ENCODE peak calls at places on chromosomes 4 and X, in four cellular contexts. J is AG04450, Y is SW 1271, B is A549. L is an unnamed sample.

GRCh38 chrX:6184900-6185515 is 43.7 kb downstream of the NLGN4X start:
- DNase-seq in J (no peak), Y (no peak), B (no peak), L (no peak)

GRCh38 chr4:112817933-112818921 is 181.3 kb downstream of the LARP7 start:
- DNase-seq in J (peak), Y (no peak), B (peak), L (peak)

GRCh38 chr4:3821580-3822229 is 55.5 kb downstream of the ADRA2C start:
- DNase-seq in J (no peak), Y (no peak), B (no peak), L (no peak)

GRCh38 chr4:70705856-70706461 is 15.8 kb upstream of the RUFY3 start:
- DNase-seq in J (no peak), Y (no peak), B (no peak), L (peak)

GRCh38 chr4:156496797-156497196 is 474.8 kb downstream of the PDGFC start:
- DNase-seq in J (no peak), Y (no peak), B (no peak), L (no peak)

GRCh38 chr4:2363056-2363719 is 55.3 kb downstream of the ZFYVE28 start:
- DNase-seq in J (no peak), Y (no peak), B (no peak), L (no peak)

GRCh38 chr4:152807294-152807829 is 27.6 kb downstream of the ARFIP1 start:
- DNase-seq in J (no peak), Y (no peak), B (no peak), L (no peak)

GRCh38 chr4:145069361-145069760 is 28.6 kb downstream of the ANAPC10 start:
- DNase-seq in J (peak), Y (no peak), B (no peak), L (no peak)

GRCh38 chrX:132044953-132045352 is 21.9 kb downstream of the STK26 start:
- DNase-seq in J (no peak), Y (no peak), B (no peak), L (no peak)

GRCh38 chr4:158915683-158916241 is 146.9 kb downstream of the FNIP2 start:
- DNase-seq in J (no peak), Y (no peak), B (no peak), L (no peak)

GRCh38 chr4:70559924-70560323 is 32.1 kb upstream of the AMBN start:
- DNase-seq in J (no peak), Y (no peak), B (no peak), L (no peak)

GRCh38 chr4:159922119-159922518 is 819.2 kb downstream of the RAPGEF2 start:
- DNase-seq in J (no peak), Y (no peak), B (no peak), L (no peak)

GRCh38 chr4:140343303-140343702 is 30.1 kb upstream of the SCOC start:
- DNase-seq in J (no peak), Y (no peak), B (peak), L (no peak)

GRCh38 chr4:42339935-42340406 is 57.3 kb upstream of the SHISA3 start:
- DNase-seq in J (peak), Y (no peak), B (no peak), L (no peak)

GRCh38 chrX:155148724-155149537 is 67.3 kb upstream of the VBP1 start:
- DNase-seq in J (no peak), Y (no peak), B (peak), L (peak)

GRCh38 chr4:7020856-7021255 is 22.3 kb upstream of the TADA2B start:
- DNase-seq in J (no peak), Y (no peak), B (no peak), L (no peak)

GRCh38 chr4:57148831-57149230 is 38.6 kb upstream of the IGFBP7 start:
- DNase-seq in J (no peak), Y (no peak), B (no peak), L (no peak)

GRCh38 chr4:94504545-94504944 is 52.8 kb downstream of the PDLIM5 start:
- DNase-seq in J (no peak), Y (no peak), B (no peak), L (no peak)

GRCh38 chr4:15077969-15078368 is 75.7 kb downstream of the CPEB2 start:
- DNase-seq in J (peak), Y (no peak), B (no peak), L (no peak)

GRCh38 chrX:134592303-134592702 is 66.0 kb downstream of the PLAC1 start:
- DNase-seq in J (no peak), Y (no peak), B (no peak), L (no peak)

GRCh38 chrX:22192419-22193086 is 80.2 kb upstream of the CBLL2 start:
- DNase-seq in J (peak), Y (no peak), B (peak), L (peak)

GRCh38 chr4:6942238-6942800 is 32.7 kb downstream of the TBC1D14 start:
- DNase-seq in J (peak), Y (peak), B (peak), L (no peak)

GRCh38 chrX:43589735-43590515 is 66.2 kb upstream of the MAOA start:
- DNase-seq in J (no peak), Y (no peak), B (no peak), L (no peak)

GRCh38 chr4:18067031-18067430 is 45.5 kb upstream of the LCORL start:
- DNase-seq in J (no peak), Y (no peak), B (no peak), L (no peak)

GRCh38 chrX:131837325-131837724 is 185.8 kb upstream of the STK26 start:
- DNase-seq in J (no peak), Y (no peak), B (no peak), L (no peak)

GRCh38 chrX:151725338-151725614 is 9.3 kb upstream of the CNGA2 start:
- DNase-seq in J (no peak), Y (no peak), B (no peak), L (no peak)

GRCh38 chr4:1401409-1402020 is 4.7 kb downstream of the NKX1-1 start:
- DNase-seq in J (no peak), Y (no peak), B (no peak), L (no peak)

GRCh38 chrX:115491766-115492165 is 69.2 kb upstream of the PLS3 start:
- DNase-seq in J (no peak), Y (no peak), B (no peak), L (no peak)